ENCODE peak calls at places on chromosome 2, in eight cellular contexts. C is fibroblast of lung, Z is OCI-LY7, O is GM23338, A is H9, B is GM23248, T is IMR-90, E is H1. K is an unnamed sample.

GRCh38 chr2:226993171-226993570 is 157.3 kb downstream of the RHBDD1 start:
- DNase-seq in T (no peak), C (no peak), E (no peak), Z (no peak), B (no peak), A (no peak), O (no peak), K (no peak)

GRCh38 chr2:181457741-181458425 is 697 bp downstream of the ITGA4 start:
- DNase-seq in B (peak; percentile 82), T (peak; percentile 35), O (peak; percentile 53), E (no peak), Z (peak; percentile 67), A (peak; percentile 43), C (peak; percentile 53), K (peak; percentile 72)

GRCh38 chr2:163401481-163401880 is 334.3 kb downstream of the FIGN start:
- DNase-seq in T (peak; percentile 13), Z (no peak), B (peak; percentile 18), C (peak; percentile 80), A (no peak), O (no peak), E (no peak), K (no peak)

GRCh38 chr2:239726091-239726591 is 299.0 kb downstream of the NDUFA10 start:
- DNase-seq in A (no peak), E (no peak), C (no peak), T (no peak), O (no peak), Z (no peak), B (no peak), K (no peak)

GRCh38 chr2:37916512-37917082 is 8.5 kb upstream of the RMDN2 start:
- DNase-seq in Z (no peak), B (peak; percentile 99), C (peak; percentile 100), A (no peak), T (peak; percentile 96), O (no peak), E (no peak), K (no peak)

GRCh38 chr2:175854665-175855064 is 147.4 kb downstream of the LNPK start:
- DNase-seq in T (no peak), Z (no peak), B (no peak), O (no peak), E (no peak), A (no peak), C (peak; percentile 51), K (no peak)

GRCh38 chr2:38572167-38572566 is 30.6 kb downstream of the HNRNPLL start:
- DNase-seq in C (peak; percentile 86), O (no peak), Z (no peak), A (no peak), E (no peak), T (peak; percentile 89), B (peak; percentile 92), K (no peak)

GRCh38 chr2:159168707-159169106 is 117.8 kb downstream of the WDSUB1 start:
- DNase-seq in C (peak; percentile 38), E (no peak), O (peak; percentile 21), B (peak; percentile 53), Z (no peak), A (no peak), T (peak; percentile 29), K (no peak)

GRCh38 chr2:70388128-70388527 is 86.3 kb upstream of the FAM136A start:
- DNase-seq in E (no peak), Z (no peak), C (no peak), O (no peak), T (no peak), B (peak; percentile 18), A (no peak), K (no peak)

GRCh38 chr2:12448846-12449480 is 267.8 kb upstream of the TRIB2 start:
- DNase-seq in O (no peak), C (peak; percentile 29), B (peak; percentile 87), E (no peak), A (no peak), T (peak; percentile 60), Z (no peak), K (no peak)

GRCh38 chr2:56288863-56289580 is 105.2 kb downstream of the CCDC85A start:
- DNase-seq in Z (no peak), C (peak; percentile 7), O (peak; percentile 23), A (no peak), E (no peak), T (no peak), B (no peak), K (no peak)

GRCh38 chr2:236169151-236169721 is 1.1 kb upstream of the GBX2 start:
- DNase-seq in O (peak; percentile 68), B (no peak), C (no peak), A (peak; percentile 65), E (no peak), T (no peak), Z (no peak), K (no peak)

GRCh38 chr2:18209934-18210639 is 331.6 kb downstream of the KCNS3 start:
- DNase-seq in O (no peak), C (peak; percentile 99), T (peak; percentile 78), Z (no peak), B (peak; percentile 31), A (no peak), E (no peak), K (no peak)

GRCh38 chr2:223952280-223952968 is 4.8 kb upstream of the MRPL44 start:
- DNase-seq in T (no peak), E (no peak), B (no peak), A (no peak), C (no peak), O (no peak), Z (peak; percentile 81), K (no peak)
- H2AFZ ChIP-seq in T (no peak overlapping the region), E (no peak overlapping the region), B (no peak overlapping the region), A (no peak overlapping the region), C (no peak overlapping the region), O (peak overlapping the region; percentile 75), Z (peak overlapping the region; percentile 90), K (no peak overlapping the region)

GRCh38 chr2:222318026-222318711 is 19.4 kb upstream of the PAX3 start:
- DNase-seq in B (peak; percentile 70), C (peak; percentile 66), O (peak; percentile 90), Z (peak; percentile 36), A (peak; percentile 85), E (no peak), T (peak; percentile 52), K (no peak)

GRCh38 chr2:222322241-222322640 is 23.4 kb upstream of the PAX3 start:
- DNase-seq in B (no peak), E (no peak), Z (no peak), O (no peak), C (no peak), A (no peak), T (no peak), K (no peak)

GRCh38 chr2:222318712-222319575 is 20.1 kb upstream of the PAX3 start:
- DNase-seq in A (no peak), B (peak; percentile 41), T (no peak), E (no peak), C (peak; percentile 34), Z (peak; percentile 8), O (peak; percentile 54), K (no peak)

GRCh38 chr2:222319576-222320440 is 21.0 kb upstream of the PAX3 start:
- DNase-seq in Z (peak; percentile 5), C (peak; percentile 26), T (no peak), O (peak; percentile 69), E (no peak), B (peak; percentile 35), A (peak; percentile 63), K (no peak)

GRCh38 chr2:222320441-222321395 is 21.9 kb upstream of the PAX3 start:
- DNase-seq in T (no peak), C (peak; percentile 20), B (peak; percentile 24), E (no peak), O (peak; percentile 40), A (no peak), Z (no peak), K (no peak)
- H3K4me2 ChIP-seq in T (peak overlapping the region; percentile 59), C (peak overlapping the region; percentile 44), B (peak overlapping the region; percentile 44), E (peak overlapping the region; percentile 84), O (peak overlapping the region; percentile 96), A (peak overlapping the region; percentile 68), Z (no peak overlapping the region), K (no peak overlapping the region)

GRCh38 chr2:172328103-172328835 is 99.1 kb upstream of the ITGA6 start:
- DNase-seq in B (peak; percentile 69), O (no peak), C (peak; percentile 51), T (peak; percentile 19), A (no peak), E (no peak), Z (no peak), K (no peak)

GRCh38 chr2:172333206-172333605 is 94.2 kb upstream of the ITGA6 start:
- DNase-seq in Z (no peak), T (no peak), B (no peak), E (no peak), O (no peak), C (peak; percentile 25), A (no peak), K (no peak)

GRCh38 chr2:172329404-172330059 is 97.9 kb upstream of the ITGA6 start:
- DNase-seq in Z (no peak), O (no peak), C (no peak), E (no peak), T (no peak), B (no peak), A (no peak), K (no peak)

GRCh38 chr2:172333626-172334330 is 93.6 kb upstream of the ITGA6 start:
- DNase-seq in Z (no peak), C (no peak), O (no peak), A (no peak), E (no peak), T (no peak), B (no peak), K (no peak)

DNA sequence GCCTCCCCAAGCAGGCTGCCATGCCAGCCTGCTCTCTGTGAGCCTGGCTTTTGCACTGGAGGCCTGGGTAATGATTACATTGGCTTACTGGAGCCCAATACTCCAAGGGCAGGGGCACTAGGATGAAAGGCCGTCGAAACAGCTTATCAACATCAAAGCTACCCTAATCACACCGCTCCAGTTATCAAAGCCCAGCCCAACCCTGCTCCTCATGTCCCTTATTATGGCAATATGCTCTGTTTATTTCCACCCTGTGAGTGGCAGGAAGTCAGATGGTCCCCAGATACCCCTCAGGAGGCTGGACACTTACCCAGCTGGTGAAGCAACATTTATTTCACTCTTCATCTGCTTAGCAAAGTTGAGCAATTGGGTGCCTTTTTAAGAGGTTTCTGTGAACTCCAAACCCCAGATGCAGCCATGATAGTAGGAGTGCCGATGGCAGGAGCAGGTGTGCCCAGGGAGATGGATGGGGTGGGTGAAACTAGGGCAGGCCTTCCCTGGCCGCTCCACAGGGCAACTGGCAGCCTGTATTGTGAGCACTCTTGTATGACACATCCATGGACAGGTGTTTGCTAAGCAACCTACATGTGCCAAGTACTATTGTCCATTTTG is 97.2 kb upstream of the ITGA6 start:
- DNase-seq in T (no peak), B (no peak), Z (no peak), E (no peak), O (no peak), C (no peak), A (no peak), K (no peak)
- H2AFZ ChIP-seq in T (peak overlapping the region; percentile 35), B (no peak overlapping the region), Z (no peak overlapping the region), E (no peak overlapping the region), O (peak overlapping the region; percentile 32), C (no peak overlapping the region), A (no peak overlapping the region), K (no peak overlapping the region)

DNA sequence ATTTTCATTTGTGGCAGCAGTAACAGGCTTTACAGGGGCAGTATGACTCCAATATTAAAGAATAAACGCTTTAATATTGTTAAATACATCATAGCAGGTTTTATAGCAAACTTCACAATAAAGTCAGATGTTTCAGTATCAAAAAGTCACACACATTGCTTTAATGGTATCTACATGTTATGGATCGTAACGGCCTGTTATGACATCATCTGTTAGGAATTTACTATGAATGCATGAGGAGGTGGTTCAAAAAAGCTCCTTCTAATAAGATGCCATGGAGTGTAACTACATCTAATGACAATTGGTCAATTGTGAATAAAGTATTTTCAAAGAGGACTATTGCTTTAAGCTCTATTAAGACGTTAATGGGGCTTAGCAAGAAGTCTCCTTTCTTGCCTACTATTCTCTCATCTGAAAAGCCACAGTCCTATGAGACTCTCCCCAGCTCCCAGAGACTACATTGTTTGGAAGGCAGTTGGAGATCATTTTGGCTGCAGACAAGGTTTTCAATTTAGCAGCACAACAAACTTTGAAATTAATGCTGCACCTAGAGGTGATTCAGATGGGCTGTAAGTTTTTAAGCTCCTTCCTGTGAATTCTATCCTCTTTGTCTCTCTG is 300.7 kb upstream of the MEIS1 start:
- DNase-seq in C (no peak), T (no peak), O (peak; percentile 24), Z (no peak), E (no peak), A (no peak), B (no peak), K (no peak)
- H3K4me2 ChIP-seq in C (no peak overlapping the region), T (no peak overlapping the region), O (peak overlapping the region; percentile 56), Z (no peak overlapping the region), E (no peak overlapping the region), A (no peak overlapping the region), B (no peak overlapping the region), K (no peak overlapping the region)